ENCODE peak calls at places on chromosome 2, in seven cellular contexts. S is endodermal cell, U is heart right ventricle, C is GM10248, L is fibroblast of the aortic adventitia, Y is MCF 10A, R is GM12865. O is an unnamed sample.

GRCh38 chr2:121019073-121019472 is 265.9 kb downstream of the TFCP2L1 start:
- DNase-seq in S (no peak), U (peak; percentile 23), C (no peak), L (no peak), Y (no peak), R (no peak), O (no peak)

GRCh38 chr2:39068757-39069515 is 51.9 kb downstream of the SOS1 start:
- DNase-seq in S (peak; percentile 53), U (no peak), C (no peak), L (peak; percentile 8), Y (peak; percentile 44), R (peak; percentile 16), O (peak; percentile 33)

GRCh38 chr2:195364015-195364965 is 292.7 kb upstream of the SLC39A10 start:
- DNase-seq in S (no peak), U (no peak), C (no peak), L (peak; percentile 31), Y (peak; percentile 42), R (no peak), O (peak; percentile 11)

GRCh38 chr2:44778671-44779476 is 162.6 kb upstream of the SIX3 start:
- DNase-seq in S (peak; percentile 86), U (no peak), C (peak; percentile 92), L (no peak), Y (no peak), R (peak; percentile 88), O (no peak)

GRCh38 chr2:234121999-234122398 is 71.5 kb downstream of the SPP2 start:
- DNase-seq in S (no peak), U (no peak), C (no peak), L (no peak), Y (no peak), R (no peak), O (no peak)

GRCh38 chr2:96909651-96910050 is 39.8 kb upstream of the SEMA4C start:
- DNase-seq in S (no peak), U (peak; percentile 51), C (no peak), L (no peak), Y (no peak), R (no peak), O (no peak)

GRCh38 chr2:135839713-135840112 is 2.7 kb upstream of the LCT start:
- DNase-seq in S (no peak), U (no peak), C (no peak), L (peak; percentile 93), Y (no peak), R (no peak), O (no peak)

GRCh38 chr2:181250691-181251090 is 206.5 kb upstream of the ITGA4 start:
- DNase-seq in S (no peak), U (no peak), C (no peak), L (no peak), Y (peak; percentile 59), R (no peak), O (no peak)

GRCh38 chr2:127598711-127599110 is 47.2 kb upstream of the GPR17 start:
- DNase-seq in S (no peak), U (no peak), C (no peak), L (no peak), Y (no peak), R (no peak), O (no peak)

GRCh38 chr2:86393521-86394490 is 47.4 kb upstream of the KDM3A start:
- DNase-seq in S (no peak), U (no peak), C (no peak), L (peak; percentile 53), Y (peak; percentile 54), R (peak; percentile 24), O (peak; percentile 29)

GRCh38 chr2:80141007-80141726 is 163.4 kb downstream of the LRRTM1 start:
- DNase-seq in S (no peak), U (no peak), C (no peak), L (no peak), Y (no peak), R (no peak), O (no peak)

GRCh38 chr2:172740871-172741270 is 5.2 kb downstream of the RAPGEF4 start:
- DNase-seq in S (no peak), U (no peak), C (no peak), L (no peak), Y (no peak), R (no peak), O (no peak)

GRCh38 chr2:1915196-1915595 is 170.9 kb upstream of the PXDN start:
- DNase-seq in S (no peak), U (no peak), C (no peak), L (no peak), Y (no peak), R (no peak), O (no peak)

GRCh38 chr2:174749793-174750192 is 14.5 kb downstream of the CHRNA1 start:
- DNase-seq in S (no peak), U (no peak), C (no peak), L (no peak), Y (no peak), R (no peak), O (peak; percentile 8)

GRCh38 chr2:174748948-174749347 is 15.3 kb downstream of the CHRNA1 start:
- DNase-seq in S (peak; percentile 94), U (peak; percentile 24), C (peak; percentile 51), L (peak; percentile 51), Y (peak; percentile 81), R (peak; percentile 71), O (peak; percentile 78)

GRCh38 chr2:174752403-174753037 is 11.8 kb downstream of the CHRNA1 start:
- DNase-seq in S (no peak), U (no peak), C (peak; percentile 54), L (peak; percentile 7), Y (no peak), R (peak; percentile 82), O (peak; percentile 52)

GRCh38 chr2:174753038-174753633 is 11.1 kb downstream of the CHRNA1 start:
- DNase-seq in S (no peak), U (no peak), C (no peak), L (no peak), Y (no peak), R (peak; percentile 62), O (peak; percentile 43)

DNA sequence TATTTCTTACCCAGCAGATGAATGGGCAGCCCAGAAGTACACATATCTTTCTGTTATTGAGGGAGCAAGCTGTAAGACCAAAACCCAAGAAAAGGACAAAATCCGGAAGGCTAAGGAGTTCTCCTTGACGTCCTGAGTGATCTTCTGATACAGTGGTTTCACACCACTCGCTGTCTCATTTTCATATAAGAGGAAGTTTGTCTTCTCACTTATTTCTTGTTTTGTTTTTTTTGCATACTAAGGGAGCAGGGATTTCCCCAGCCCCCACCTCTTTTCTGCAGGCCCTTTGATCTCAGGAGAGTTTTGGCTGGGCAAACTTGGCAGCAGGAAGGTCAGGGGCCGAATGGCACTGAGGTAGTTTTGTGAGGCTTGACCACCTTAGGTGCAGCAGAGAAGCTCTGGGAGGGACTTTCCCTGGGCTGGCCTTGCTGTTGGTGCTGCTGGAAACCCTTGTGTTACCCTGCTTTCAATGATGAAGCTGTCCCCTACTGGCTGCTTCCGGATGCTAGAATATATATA is 13.3 kb downstream of the CHRNA1 start:
- DNase-seq in S (no peak), U (no peak), C (peak; percentile 44), L (no peak), Y (no peak), R (peak; percentile 82), O (peak; percentile 73)
- TF ChIP-seq CTCF in S (peak; percentile 41), U (no peak), C (no peak), L (no peak), Y (no peak), R (no peak), O (peak; percentile 36)

DNA sequence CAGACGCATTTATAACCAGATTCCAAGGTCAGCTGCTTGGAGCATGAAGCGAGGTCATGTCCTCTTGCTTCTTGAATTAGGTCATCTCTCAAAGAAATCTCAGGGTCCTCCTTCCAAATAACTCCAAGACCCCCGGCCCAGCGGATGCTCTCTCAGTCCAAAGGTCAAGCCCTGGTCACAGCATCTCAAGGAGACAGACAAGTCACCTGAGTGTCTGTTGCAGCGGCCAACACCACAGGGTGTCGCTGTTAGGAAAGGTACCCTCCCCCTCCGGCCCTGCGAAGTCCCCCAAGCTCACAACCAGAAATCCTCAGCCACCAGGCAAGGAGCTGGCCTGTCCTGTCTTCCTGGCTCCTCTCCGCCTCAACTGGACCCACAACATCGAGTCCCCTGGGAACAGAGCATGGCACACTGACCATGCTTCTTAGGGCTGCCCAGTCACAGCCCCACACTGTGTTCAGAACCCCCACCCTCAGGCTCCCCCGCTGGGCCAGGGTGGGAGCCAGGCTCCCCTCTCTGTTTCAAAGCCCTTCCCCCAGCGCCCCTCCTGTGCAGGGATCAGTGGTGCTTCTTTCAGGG is 68.0 kb upstream of the ASAP2 start:
- DNase-seq in S (peak; percentile 91), U (no peak), C (no peak), L (no peak), Y (no peak), R (peak; percentile 29), O (peak; percentile 12)
- TF ChIP-seq CTCF in S (peak; percentile 68), U (peak; percentile 27), C (peak; percentile 43), L (peak; percentile 16), Y (no peak), R (peak; percentile 32), O (no peak)

DNA sequence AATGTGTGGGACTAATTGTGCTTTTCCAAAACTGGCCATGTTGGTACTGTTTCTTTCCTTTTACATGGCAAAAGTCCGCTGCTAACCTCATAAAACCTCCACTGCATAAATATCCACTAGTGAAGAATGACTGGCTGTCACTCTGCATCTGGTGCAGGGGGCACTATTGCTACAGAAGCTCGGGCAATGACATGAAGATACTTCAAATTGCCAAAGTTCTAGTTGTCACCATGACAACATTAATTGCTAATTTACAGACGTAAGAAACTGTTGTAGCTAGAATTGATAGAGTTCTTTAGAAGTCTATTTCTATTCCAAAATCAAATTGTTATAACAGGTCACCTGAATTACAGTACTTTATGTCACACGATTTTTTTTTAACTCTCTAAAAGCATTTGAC is 861 bp downstream of the CFAP210 start:
- DNase-seq in S (no peak), U (no peak), C (no peak), L (no peak), Y (no peak), R (peak; percentile 8), O (no peak)
- TF ChIP-seq CTCF in S (no peak), U (peak; percentile 41), C (peak; percentile 39), L (no peak), Y (no peak), R (no peak), O (no peak)

DNA sequence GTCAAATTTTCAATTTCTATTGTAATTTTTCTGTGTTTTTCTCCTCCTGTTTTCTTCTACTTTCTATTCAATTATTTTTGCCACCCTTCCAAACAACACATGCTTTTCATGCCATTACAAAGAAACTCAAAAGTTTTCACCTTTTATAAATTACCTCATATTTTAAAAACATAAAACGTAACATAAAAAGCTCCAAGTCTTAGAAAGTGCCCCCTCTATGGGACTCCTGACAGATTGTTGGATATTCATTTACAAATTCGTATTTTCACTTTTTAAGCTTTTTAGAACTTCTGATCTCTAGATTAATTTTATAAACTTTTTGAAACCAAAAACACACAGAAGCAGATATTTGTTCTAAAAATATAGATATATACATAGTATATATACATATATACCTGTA is 1.6 kb downstream of the COL5A2 start:
- DNase-seq in S (no peak), U (no peak), C (no peak), L (peak; percentile 73), Y (no peak), R (no peak), O (no peak)
- TF ChIP-seq CTCF in S (peak; percentile 70), U (peak; percentile 50), C (no peak), L (peak; percentile 51), Y (no peak), R (no peak), O (no peak)